ENCODE peak calls at places on chromosomes 2 and 18, in six cellular contexts. One of them, this sample, is unnamed.
A peak's percentile ranks its signal among the peaks of the same experiment; 100 is the strongest.

GRCh38 chr2:106020821-106021316 is 173.2 kb downstream of the UXS1 start:
- DNase-seq in heart left ventricle: no peak
- DNase-seq in adipocyte: no peak
- DNase-seq in cardiac fibroblast: no peak
- DNase-seq in Peyer's patch: no peak
- DNase-seq in upper lobe of right lung: no peak
- DNase-seq in this sample: no peak

GRCh38 chr2:217795706-217796465 is 206.9 kb downstream of the TNS1 start:
- DNase-seq in heart left ventricle: peak; percentile 49
- DNase-seq in adipocyte: no peak
- DNase-seq in cardiac fibroblast: no peak
- DNase-seq in Peyer's patch: no peak
- DNase-seq in upper lobe of right lung: no peak
- DNase-seq in this sample: no peak

GRCh38 chr2:72892506-72893173 is 5.4 kb downstream of the SPR start:
- DNase-seq in heart left ventricle: peak; percentile 81
- DNase-seq in adipocyte: peak; percentile 87
- DNase-seq in cardiac fibroblast: peak; percentile 79
- DNase-seq in Peyer's patch: peak; percentile 82
- DNase-seq in upper lobe of right lung: peak; percentile 84
- DNase-seq in this sample: peak; percentile 75

GRCh38 chr2:229270551-229271410 is at the start of gene PID1:
- DNase-seq in heart left ventricle: peak; percentile 68
- DNase-seq in adipocyte: peak; percentile 84
- DNase-seq in cardiac fibroblast: peak; percentile 55
- DNase-seq in Peyer's patch: no peak
- DNase-seq in upper lobe of right lung: peak; percentile 79
- DNase-seq in this sample: peak; percentile 47

GRCh38 chr2:22499082-22499844 is 885.7 kb upstream of the KLHL29 start:
- DNase-seq in heart left ventricle: no peak
- DNase-seq in adipocyte: no peak
- DNase-seq in cardiac fibroblast: no peak
- DNase-seq in Peyer's patch: no peak
- DNase-seq in upper lobe of right lung: no peak
- DNase-seq in this sample: no peak

GRCh38 chr2:214543386-214543955 is 132.6 kb downstream of the VWC2L start:
- DNase-seq in heart left ventricle: no peak
- DNase-seq in adipocyte: peak; percentile 56
- DNase-seq in cardiac fibroblast: peak; percentile 41
- DNase-seq in Peyer's patch: no peak
- DNase-seq in upper lobe of right lung: no peak
- DNase-seq in this sample: no peak

GRCh38 chr2:186576614-186577013 is 13.2 kb upstream of the ITGAV start:
- DNase-seq in heart left ventricle: no peak
- DNase-seq in adipocyte: peak; percentile 36
- DNase-seq in cardiac fibroblast: peak; percentile 88
- DNase-seq in Peyer's patch: no peak
- DNase-seq in upper lobe of right lung: no peak
- DNase-seq in this sample: no peak

GRCh38 chr2:216109962-216110614 is 940 bp downstream of the XRCC5 start:
- DNase-seq in heart left ventricle: no peak
- DNase-seq in adipocyte: peak; percentile 81
- DNase-seq in cardiac fibroblast: peak; percentile 70
- DNase-seq in Peyer's patch: no peak
- DNase-seq in upper lobe of right lung: no peak
- DNase-seq in this sample: no peak

GRCh38 chr2:9165625-9166024 is 41.0 kb upstream of the ASAP2 start:
- DNase-seq in heart left ventricle: no peak
- DNase-seq in adipocyte: no peak
- DNase-seq in cardiac fibroblast: peak; percentile 57
- DNase-seq in Peyer's patch: no peak
- DNase-seq in upper lobe of right lung: no peak
- DNase-seq in this sample: no peak

GRCh38 chr2:16238756-16239150 is 298.4 kb downstream of the MYCN start:
- DNase-seq in heart left ventricle: no peak
- DNase-seq in adipocyte: no peak
- DNase-seq in cardiac fibroblast: no peak
- DNase-seq in Peyer's patch: no peak
- DNase-seq in upper lobe of right lung: no peak
- DNase-seq in this sample: no peak

DNA sequence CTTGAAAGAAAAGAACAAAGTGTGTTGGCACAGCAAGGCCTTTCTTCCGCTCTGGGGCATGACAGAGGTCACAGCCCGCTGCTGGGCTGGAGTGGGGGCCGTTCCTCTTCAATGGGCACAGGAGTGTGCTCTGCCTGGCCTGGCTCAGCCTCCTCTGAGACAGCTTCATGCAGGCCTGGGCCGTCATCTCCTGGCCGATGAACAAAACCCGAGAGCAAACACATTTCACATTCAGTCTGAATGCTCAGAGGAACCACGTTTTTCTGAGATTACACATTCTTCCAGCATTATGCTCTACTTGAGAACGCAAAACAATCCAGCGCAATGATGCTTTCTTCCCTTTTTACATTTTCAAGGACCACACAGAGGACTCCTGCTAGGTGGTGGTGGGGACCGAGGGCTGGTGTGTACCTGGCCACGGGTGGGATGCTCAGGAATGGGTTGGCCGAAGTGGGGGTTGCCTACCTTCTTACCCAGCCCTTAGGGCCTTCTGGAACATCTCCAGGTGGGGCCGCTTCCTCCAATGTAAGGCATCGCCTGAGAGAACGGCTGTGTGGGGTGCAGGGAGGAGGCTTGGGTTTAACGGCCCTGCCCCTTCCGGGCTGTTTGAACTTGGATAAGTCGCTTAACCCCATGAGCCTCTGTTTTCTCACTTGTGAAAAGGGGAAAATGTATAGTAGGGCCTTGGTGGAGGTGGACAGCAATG is 34.8 kb downstream of the EMILIN2 start:
- DNase-seq in heart left ventricle: peak; percentile 72
- DNase-seq in adipocyte: peak; percentile 86
- DNase-seq in cardiac fibroblast: peak; percentile 90
- DNase-seq in Peyer's patch: peak; percentile 62
- DNase-seq in upper lobe of right lung: no peak
- DNase-seq in this sample: peak; percentile 39
- H3K4me3 ChIP-seq in heart left ventricle: no peak overlapping the region
- H3K4me3 ChIP-seq in adipocyte: peak overlapping the region; percentile 36
- H3K4me3 ChIP-seq in cardiac fibroblast: no peak overlapping the region
- H3K4me3 ChIP-seq in Peyer's patch: no peak overlapping the region
- H3K4me3 ChIP-seq in upper lobe of right lung: no peak overlapping the region
- H3K4me3 ChIP-seq in this sample: no peak overlapping the region

GRCh38 chr2:30448308-30448707 is 1.3 kb downstream of the LCLAT1 start:
- DNase-seq in heart left ventricle: no peak
- DNase-seq in adipocyte: no peak
- DNase-seq in cardiac fibroblast: no peak
- DNase-seq in Peyer's patch: no peak
- DNase-seq in upper lobe of right lung: no peak
- DNase-seq in this sample: no peak
- H3K4me3 ChIP-seq in heart left ventricle: peak overlapping the region; percentile 94
- H3K4me3 ChIP-seq in adipocyte: peak overlapping the region; percentile 91
- H3K4me3 ChIP-seq in cardiac fibroblast: no peak overlapping the region
- H3K4me3 ChIP-seq in Peyer's patch: no peak overlapping the region
- H3K4me3 ChIP-seq in upper lobe of right lung: peak overlapping the region; percentile 96
- H3K4me3 ChIP-seq in this sample: no peak overlapping the region

DNA sequence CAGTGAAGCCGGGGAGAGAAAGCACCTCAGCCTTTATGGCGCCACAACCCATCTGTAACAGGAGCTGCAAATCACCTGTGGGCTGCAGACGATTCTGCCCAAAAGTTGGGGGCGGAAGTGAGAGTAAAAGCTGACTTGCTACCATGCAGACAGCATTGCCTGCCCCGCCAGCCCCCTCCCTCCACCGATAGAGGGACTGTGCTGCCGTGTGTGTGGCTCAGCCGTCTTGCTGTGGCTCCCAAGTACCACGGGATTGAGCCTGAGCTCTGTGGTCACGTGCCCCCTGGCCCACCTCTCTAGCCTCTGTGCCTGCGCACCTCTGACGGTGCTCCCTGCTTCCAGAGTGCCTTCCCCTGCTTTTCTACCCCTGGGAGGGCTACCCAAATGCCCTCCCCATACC is 79.6 kb downstream of the GLI2 start:
- DNase-seq in heart left ventricle: peak; percentile 33
- DNase-seq in adipocyte: no peak
- DNase-seq in cardiac fibroblast: no peak
- DNase-seq in Peyer's patch: no peak
- DNase-seq in upper lobe of right lung: no peak
- DNase-seq in this sample: peak; percentile 4
- H3K4me3 ChIP-seq in heart left ventricle: no peak overlapping the region
- H3K4me3 ChIP-seq in adipocyte: no peak overlapping the region
- H3K4me3 ChIP-seq in cardiac fibroblast: no peak overlapping the region
- H3K4me3 ChIP-seq in Peyer's patch: no peak overlapping the region
- H3K4me3 ChIP-seq in upper lobe of right lung: no peak overlapping the region
- H3K4me3 ChIP-seq in this sample: no peak overlapping the region

DNA sequence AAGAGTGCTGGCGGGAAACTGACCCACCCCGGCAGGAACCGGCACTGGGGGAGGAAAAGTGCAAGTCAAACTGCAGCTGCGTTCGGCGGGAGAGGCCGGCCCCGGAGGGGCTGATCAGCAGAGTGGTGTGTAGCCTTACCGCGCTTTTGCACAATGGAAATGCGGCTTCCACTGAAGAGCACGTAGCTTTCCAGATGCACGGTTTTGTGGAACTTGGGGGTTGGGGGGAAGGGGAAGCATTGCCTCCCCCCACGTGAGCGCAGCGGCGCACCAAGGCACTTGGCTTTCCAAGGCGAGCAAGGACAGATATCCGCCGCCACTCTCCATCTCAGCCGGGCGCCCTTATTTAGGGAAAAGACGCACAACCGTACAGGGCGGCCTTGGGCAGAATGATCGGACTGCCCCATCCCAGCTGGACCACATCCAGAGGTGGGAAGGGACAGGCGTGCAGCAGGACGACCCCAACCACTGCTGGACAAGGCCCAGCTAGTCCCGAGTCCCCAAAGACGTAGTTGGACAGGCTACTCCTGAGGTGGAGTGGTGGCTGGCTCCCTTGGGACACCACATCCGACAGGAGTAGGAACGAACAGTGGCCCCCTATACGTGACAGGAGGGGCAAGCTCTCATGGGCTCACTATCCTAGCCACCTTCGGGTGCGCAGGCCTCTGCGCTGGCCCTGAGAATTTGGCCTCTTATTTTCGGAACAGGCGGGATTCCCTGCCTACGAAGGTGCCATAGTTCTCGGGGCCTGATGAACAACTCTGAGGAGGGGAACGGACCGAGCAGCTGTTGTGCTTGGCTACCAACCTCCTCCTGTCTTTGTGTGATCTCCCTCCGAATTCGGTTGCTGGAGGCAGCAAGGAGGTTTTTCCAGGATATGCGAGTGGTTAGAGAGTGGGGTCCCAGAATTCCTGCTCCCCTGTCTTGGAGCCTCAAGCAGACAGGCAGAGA is 2.4 kb downstream of the FEV start:
- DNase-seq in heart left ventricle: no peak
- DNase-seq in adipocyte: no peak
- DNase-seq in cardiac fibroblast: no peak
- DNase-seq in Peyer's patch: no peak
- DNase-seq in upper lobe of right lung: no peak
- DNase-seq in this sample: no peak
- H3K4me3 ChIP-seq in heart left ventricle: peak overlapping the region; percentile 40
- H3K4me3 ChIP-seq in adipocyte: no peak overlapping the region
- H3K4me3 ChIP-seq in cardiac fibroblast: no peak overlapping the region
- H3K4me3 ChIP-seq in Peyer's patch: peak overlapping the region; percentile 40
- H3K4me3 ChIP-seq in upper lobe of right lung: peak overlapping the region; percentile 23
- H3K4me3 ChIP-seq in this sample: no peak overlapping the region

GRCh38 chr18:13447621-13448020 is 229.1 kb downstream of the LDLRAD4 start:
- DNase-seq in heart left ventricle: peak; percentile 49
- DNase-seq in adipocyte: peak; percentile 92
- DNase-seq in cardiac fibroblast: peak; percentile 45
- DNase-seq in Peyer's patch: no peak
- DNase-seq in upper lobe of right lung: no peak
- DNase-seq in this sample: no peak
- H3K4me3 ChIP-seq in heart left ventricle: no peak overlapping the region
- H3K4me3 ChIP-seq in adipocyte: peak overlapping the region; percentile 61
- H3K4me3 ChIP-seq in cardiac fibroblast: no peak overlapping the region
- H3K4me3 ChIP-seq in Peyer's patch: no peak overlapping the region
- H3K4me3 ChIP-seq in upper lobe of right lung: peak overlapping the region; percentile 2
- H3K4me3 ChIP-seq in this sample: no peak overlapping the region

GRCh38 chr2:40458271-40458794 is 6.4 kb upstream of the SLC8A1 start:
- DNase-seq in heart left ventricle: no peak
- DNase-seq in adipocyte: no peak
- DNase-seq in cardiac fibroblast: no peak
- DNase-seq in Peyer's patch: no peak
- DNase-seq in upper lobe of right lung: no peak
- DNase-seq in this sample: no peak
- H3K4me3 ChIP-seq in heart left ventricle: peak overlapping the region; percentile 13
- H3K4me3 ChIP-seq in adipocyte: no peak overlapping the region
- H3K4me3 ChIP-seq in cardiac fibroblast: no peak overlapping the region
- H3K4me3 ChIP-seq in Peyer's patch: no peak overlapping the region
- H3K4me3 ChIP-seq in upper lobe of right lung: no peak overlapping the region
- H3K4me3 ChIP-seq in this sample: no peak overlapping the region

DNA sequence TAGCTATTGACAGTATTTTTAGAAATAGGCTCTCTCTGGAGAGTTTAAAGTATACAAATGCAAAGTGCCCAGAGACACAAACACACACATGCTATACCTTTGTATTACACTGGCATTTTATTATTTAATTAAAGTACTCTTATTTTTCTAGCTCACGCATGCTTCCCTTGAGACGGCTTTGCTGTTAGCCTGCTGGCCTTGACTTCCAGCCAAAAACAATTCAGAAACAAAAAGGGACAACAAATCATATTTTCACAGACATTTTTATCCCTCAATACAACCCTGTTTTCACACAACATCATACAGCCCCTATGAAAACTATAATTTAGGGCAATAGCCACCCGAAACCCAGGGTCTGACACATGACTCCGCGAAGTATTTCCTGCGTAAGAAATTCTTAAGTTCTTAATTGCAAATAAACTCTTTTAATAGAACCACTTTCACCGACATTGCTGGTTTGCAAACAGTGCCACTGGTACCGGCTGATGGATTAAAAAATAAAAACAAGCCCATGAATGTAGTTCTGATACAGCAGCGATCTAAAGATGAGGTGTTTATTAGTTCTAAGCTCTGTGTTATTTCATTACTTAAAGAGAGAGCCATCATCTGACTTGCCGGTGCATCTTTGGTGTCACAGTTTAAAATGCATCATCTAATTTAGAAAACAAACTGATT is 185.1 kb downstream of the TCF4 start:
- DNase-seq in heart left ventricle: no peak
- DNase-seq in adipocyte: peak; percentile 28
- DNase-seq in cardiac fibroblast: peak; percentile 73
- DNase-seq in Peyer's patch: no peak
- DNase-seq in upper lobe of right lung: no peak
- DNase-seq in this sample: no peak
- H3K4me3 ChIP-seq in heart left ventricle: peak overlapping the region; percentile 47
- H3K4me3 ChIP-seq in adipocyte: peak overlapping the region; percentile 82
- H3K4me3 ChIP-seq in cardiac fibroblast: peak overlapping the region; percentile 4
- H3K4me3 ChIP-seq in Peyer's patch: no peak overlapping the region
- H3K4me3 ChIP-seq in upper lobe of right lung: peak overlapping the region; percentile 41
- H3K4me3 ChIP-seq in this sample: no peak overlapping the region

This sample was measured in mucosa of descending colon.